ENCODE peak calls at places on chromosomes 16 and 17, in six cellular contexts. K, F, L, O, M and Z are unnamed samples.

GRCh38 chr17:81282876-81283275 is 12.2 kb downstream of the SLC38A10 start:
- DNase-seq in K (no peak), F (no peak), L (no peak), O (no peak), M (no peak), Z (no peak)

GRCh38 chr16:51151435-51151950 is 423 bp upstream of the SALL1 start:
- DNase-seq in K (peak; percentile 86), F (no peak), L (no peak), O (no peak), M (no peak), Z (peak; percentile 81)

GRCh38 chr17:18028114-18028513 is 10.9 kb downstream of the ATPAF2 start:
- DNase-seq in K (no peak), F (no peak), L (peak; percentile 15), O (no peak), M (no peak), Z (no peak)

GRCh38 chr16:84730406-84731106 is 30.8 kb downstream of the USP10 start:
- DNase-seq in K (peak; percentile 74), F (peak; percentile 75), L (peak; percentile 90), O (no peak), M (no peak), Z (peak; percentile 33)

GRCh38 chr17:80984749-80985148 is 6.9 kb upstream of the CHMP6 start:
- DNase-seq in K (peak; percentile 68), F (peak; percentile 88), L (no peak), O (peak; percentile 57), M (no peak), Z (peak; percentile 52)

GRCh38 chr17:49343273-49343672 is 18.8 kb downstream of the ZNF652 start:
- DNase-seq in K (no peak), F (no peak), L (no peak), O (no peak), M (no peak), Z (no peak)

GRCh38 chr17:17171991-17172939 is 33.9 kb downstream of the PLD6 start:
- DNase-seq in K (no peak), F (no peak), L (peak; percentile 74), O (no peak), M (no peak), Z (peak; percentile 5)

GRCh38 chr16:26787924-26788323 is 278.8 kb upstream of the C16orf82 start:
- DNase-seq in K (no peak), F (peak; percentile 13), L (peak; percentile 45), O (no peak), M (no peak), Z (peak; percentile 20)

GRCh38 chr17:78591263-78591671 is 14.1 kb upstream of the DNAH17 start:
- DNase-seq in K (no peak), F (no peak), L (no peak), O (no peak), M (no peak), Z (no peak)

GRCh38 chr16:3023415-3023668 is 400 bp downstream of the HCFC1R1 start:
- DNase-seq in K (no peak), F (peak; percentile 73), L (peak; percentile 68), O (no peak), M (no peak), Z (no peak)

GRCh38 chr16:51034481-51035109 is 116.5 kb downstream of the SALL1 start:
- DNase-seq in K (no peak), F (no peak), L (no peak), O (no peak), M (no peak), Z (no peak)

GRCh38 chr17:44221862-44222111 is 2.3 kb upstream of the UBTF start:
- DNase-seq in K (no peak), F (no peak), L (no peak), O (no peak), M (no peak), Z (no peak)

GRCh38 chr17:46943511-46944393 is 20.8 kb downstream of the GOSR2 start:
- DNase-seq in K (peak; percentile 92), F (no peak), L (peak; percentile 48), O (no peak), M (no peak), Z (no peak)

GRCh38 chr17:65283704-65284103 is 146.5 kb downstream of the RGS9 start:
- DNase-seq in K (no peak), F (no peak), L (no peak), O (no peak), M (no peak), Z (no peak)

GRCh38 chr16:70512456-70512855 is 10.9 kb downstream of the COG4 start:
- DNase-seq in K (no peak), F (no peak), L (no peak), O (no peak), M (no peak), Z (no peak)

GRCh38 chr16:67535201-67535600 is 6.6 kb downstream of the RIPOR1 start:
- DNase-seq in K (no peak), F (no peak), L (no peak), O (no peak), M (no peak), Z (no peak)

GRCh38 chr16:66289051-66289680 is 77.3 kb upstream of the CDH5 start:
- DNase-seq in K (no peak), F (no peak), L (no peak), O (no peak), M (no peak), Z (no peak)

GRCh38 chr16:47695746-47696145 is 234.6 kb downstream of the PHKB start:
- DNase-seq in K (no peak), F (no peak), L (no peak), O (no peak), M (no peak), Z (no peak)

GRCh38 chr17:1573932-1574696 is 11.5 kb upstream of the PITPNA start:
- DNase-seq in K (peak; percentile 63), F (peak; percentile 60), L (peak; percentile 82), O (no peak), M (no peak), Z (no peak)

GRCh38 chr17:7404737-7405412 is 978 bp upstream of the TMEM256 start:
- DNase-seq in K (no peak), F (no peak), L (no peak), O (no peak), M (no peak), Z (no peak)

GRCh38 chr16:27571433-27572306 is 21.7 kb downstream of the KATNIP start:
- DNase-seq in K (no peak), F (no peak), L (no peak), O (no peak), M (no peak), Z (no peak)

GRCh38 chr16:23835390-23836077 is at the start of gene PRKCB:
- DNase-seq in K (no peak), F (no peak), L (peak; percentile 91), O (peak; percentile 51), M (no peak), Z (peak; percentile 77)

GRCh38 chr17:3959295-3959899 is 4.8 kb downstream of the ATP2A3 start:
- DNase-seq in K (peak; percentile 62), F (no peak), L (peak; percentile 66), O (no peak), M (no peak), Z (no peak)

GRCh38 chr16:87602005-87602790 is at the start of gene JPH3:
- DNase-seq in K (no peak), F (no peak), L (no peak), O (peak; percentile 70), M (no peak), Z (no peak)
- H3K4me3 ChIP-seq in K (no peak within 1 kb of the TSS), F (no peak within 1 kb of the TSS), L (no peak within 1 kb of the TSS), O (peak within 1 kb of the TSS; percentile 98), M (no peak within 1 kb of the TSS), Z (peak within 1 kb of the TSS; percentile 79)

GRCh38 chr17:30278032-30278431 is 13.7 kb downstream of the BLMH start:
- DNase-seq in K (peak; percentile 49), F (no peak), L (peak; percentile 39), O (no peak), M (no peak), Z (no peak)
- H3K36me3 ChIP-seq in K (peaks cover 43% of the 10 kb centered on the region), F (peaks cover 28% of the 10 kb centered on the region), L (peaks cover 87% of the 10 kb centered on the region), O (peaks cover 4% of the 10 kb centered on the region), M (peaks cover 14% of the 10 kb centered on the region), Z (peaks cover 77% of the 10 kb centered on the region)

DNA sequence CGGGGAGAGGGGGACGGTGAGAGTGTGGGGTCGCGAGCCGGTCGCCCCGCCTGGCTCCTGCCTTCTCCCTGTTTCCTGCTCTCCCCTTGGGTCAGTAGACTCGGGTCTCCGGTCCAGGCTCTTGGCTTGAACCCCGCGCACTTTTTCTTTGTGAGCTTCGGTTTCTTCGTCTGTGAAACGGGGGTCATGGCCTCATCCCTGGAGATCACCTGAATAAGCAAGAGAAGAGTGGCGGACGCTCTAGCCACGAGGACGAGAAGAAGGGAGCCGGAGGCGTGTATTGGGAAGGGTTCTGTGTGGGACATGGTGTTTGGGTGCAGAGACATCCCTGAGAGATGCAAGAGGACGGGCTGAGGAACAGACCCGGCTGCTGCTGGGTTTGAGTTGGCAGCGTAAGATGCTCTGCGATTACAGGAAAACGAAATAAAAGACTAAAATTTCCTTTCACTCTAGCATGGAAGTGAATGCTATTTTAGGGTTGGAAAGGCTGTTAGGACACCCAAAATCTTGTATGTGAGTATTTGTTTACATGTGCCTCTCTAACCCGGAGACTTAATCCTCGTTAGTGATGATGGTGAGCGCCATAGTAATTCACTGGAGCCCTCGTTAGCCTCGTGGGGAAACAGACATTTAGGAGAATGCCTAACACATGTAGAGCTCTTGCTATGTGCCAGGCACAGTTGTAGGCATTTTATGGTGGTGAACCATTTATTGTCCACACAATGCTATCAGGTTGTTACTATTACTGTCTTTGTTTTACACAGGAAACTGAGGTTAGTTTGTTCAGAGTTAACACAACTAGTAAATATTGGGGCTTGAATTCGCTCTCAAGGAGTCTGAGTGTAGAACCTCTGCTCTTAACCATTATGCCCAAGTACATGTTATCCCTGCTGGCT is 646 bp downstream of the KIF22 start:
- DNase-seq in K (no peak), F (no peak), L (peak; percentile 30), O (no peak), M (no peak), Z (no peak)
- TF ChIP-seq ZNF274 in K (no peak), F (no peak), L (no peak), O (no peak), M (no peak), Z (no peak)

GRCh38 chr16:21302898-21303528 is 24.9 kb upstream of the CRYM start:
- DNase-seq in K (no peak), F (peak; percentile 28), L (peak; percentile 53), O (no peak), M (peak; percentile 55), Z (no peak)
- H3K4me3 ChIP-seq in K (no peak overlapping the region), F (peak overlapping the region; percentile 63), L (no peak overlapping the region), O (no peak overlapping the region), M (peak overlapping the region; percentile 90), Z (no peak overlapping the region)